ENCODE peak calls at places on chromosomes 16 and 17, in ten cellular contexts. M is Panc1; Z is effector memory CD4-positive, alpha-beta T cell; H is psoas muscle; J is Peyer's patch; P is SK-N-MC; A is thoracic aorta; C is IMR-90; R is adrenal gland; L is CD8-positive, alpha-beta memory T cell. K is an unnamed sample. For H3K9me3, the result is how much of the 10 kb centered on the place peaks cover.

GRCh38 chr16:24834459-24835335 is 11.1 kb upstream of the SLC5A11 start:
- DNase-seq in M (no peak), Z (no peak), H (no peak), J (peak), P (peak), A (no peak), C (peak), R (no peak), L (no peak), K (peak)

GRCh38 chr17:34242553-34242952 is 12.5 kb upstream of the CCL2 start:
- DNase-seq in M (no peak), Z (no peak), H (no peak), J (no peak), P (no peak), A (no peak), C (no peak), R (no peak), L (no peak), K (no peak)

GRCh38 chr17:76189741-76190140 is 48.7 kb upstream of the FOXJ1 start:
- DNase-seq in M (no peak), Z (no peak), H (no peak), J (no peak), P (no peak), A (no peak), C (no peak), R (no peak), L (no peak), K (no peak)

GRCh38 chr17:39239640-39240314 is 14.0 kb upstream of the STAC2 start:
- DNase-seq in M (no peak), Z (peak), H (no peak), J (peak), P (no peak), A (no peak), C (no peak), R (peak), L (peak), K (peak)

GRCh38 chr17:5516060-5516792 is 29.9 kb downstream of the MIS12 start:
- DNase-seq in M (peak), Z (no peak), H (no peak), J (no peak), P (no peak), A (no peak), C (peak), R (no peak), L (no peak), K (no peak)

GRCh38 chr17:3740611-3741073 is 16.9 kb downstream of the HASPIN start:
- DNase-seq in M (no peak), Z (peak), H (no peak), J (peak), P (no peak), A (no peak), C (no peak), R (no peak), L (peak), K (no peak)

GRCh38 chr16:88552166-88552565 is 18.0 kb upstream of the ZC3H18 start:
- DNase-seq in M (no peak), Z (no peak), H (no peak), J (no peak), P (no peak), A (no peak), C (no peak), R (no peak), L (no peak), K (no peak)

GRCh38 chr17:61474934-61475333 is 22.7 kb downstream of the TBX4 start:
- DNase-seq in M (no peak), Z (no peak), H (no peak), J (no peak), P (no peak), A (no peak), C (no peak), R (no peak), L (no peak), K (no peak)

GRCh38 chr17:7439462-7440112 is at the start of gene FGF11:
- DNase-seq in M (no peak), Z (no peak), H (no peak), J (no peak), P (no peak), A (no peak), C (no peak), R (no peak), L (no peak), K (no peak)

GRCh38 chr16:4882261-4882632 is 35.0 kb downstream of the UBN1 start:
- DNase-seq in M (no peak), Z (no peak), H (no peak), J (no peak), P (peak), A (no peak), C (peak), R (no peak), L (no peak), K (no peak)

GRCh38 chr16:65660390-65660789 is 538.5 kb upstream of the CDH11 start:
- DNase-seq in M (no peak), Z (no peak), H (no peak), J (no peak), P (no peak), A (no peak), C (peak), R (no peak), L (no peak), K (no peak)

GRCh38 chr16:48287239-48287638 is 39.9 kb upstream of the ABCC11 start:
- DNase-seq in M (no peak), Z (no peak), H (no peak), J (no peak), P (no peak), A (no peak), C (no peak), R (no peak), L (no peak), K (no peak)

GRCh38 chr16:10552998-10553491 is 27.4 kb downstream of the EMP2 start:
- DNase-seq in M (no peak), Z (peak), H (peak), J (peak), P (no peak), A (no peak), C (no peak), R (peak), L (peak), K (peak)

GRCh38 chr16:47574091-47575054 is 113.2 kb downstream of the PHKB start:
- DNase-seq in M (no peak), Z (no peak), H (no peak), J (no peak), P (no peak), A (no peak), C (peak), R (no peak), L (no peak), K (no peak)

GRCh38 chr17:59783221-59784016 is 76.0 kb downstream of the VMP1 start:
- DNase-seq in M (no peak), Z (no peak), H (no peak), J (no peak), P (no peak), A (no peak), C (peak), R (no peak), L (no peak), K (peak)

GRCh38 chr17:72121164-72122001 is 563 bp downstream of the SOX9 start:
- DNase-seq in M (no peak), Z (no peak), H (peak), J (peak), P (no peak), A (no peak), C (peak), R (no peak), L (no peak), K (no peak)

GRCh38 chr16:88804173-88804551 is 573 bp downstream of the CDT1 start:
- DNase-seq in M (no peak), Z (no peak), H (peak), J (no peak), P (no peak), A (no peak), C (no peak), R (no peak), L (no peak), K (peak)

GRCh38 chr17:41618341-41619161 is 5.8 kb downstream of the KRT17 start:
- DNase-seq in M (no peak), Z (no peak), H (no peak), J (no peak), P (no peak), A (no peak), C (no peak), R (no peak), L (no peak), K (no peak)

GRCh38 chr16:2741168-2741567 is 11.3 kb upstream of the SRRM2 start:
- DNase-seq in M (no peak), Z (no peak), H (no peak), J (no peak), P (no peak), A (no peak), C (no peak), R (no peak), L (no peak), K (no peak)

GRCh38 chr17:45316271-45317112 is at the start of gene MAP3K14:
- DNase-seq in M (no peak), Z (peak), H (peak), J (peak), P (no peak), A (no peak), C (peak), R (peak), L (peak), K (peak)

GRCh38 chr16:85037050-85037410 is 9.4 kb downstream of the KIAA0513 start:
- DNase-seq in M (peak), Z (no peak), H (peak), J (no peak), P (no peak), A (no peak), C (peak), R (peak), L (no peak), K (no peak)

GRCh38 chr17:49887086-49887743 is 39.3 kb upstream of the TAC4 start:
- DNase-seq in M (no peak), Z (no peak), H (no peak), J (no peak), P (no peak), A (no peak), C (no peak), R (no peak), L (no peak), K (no peak)

GRCh38 chr17:31061678-31062077 is 33.1 kb upstream of the NF1 start:
- DNase-seq in M (no peak), Z (no peak), H (no peak), J (no peak), P (no peak), A (no peak), C (no peak), R (no peak), L (no peak), K (no peak)

GRCh38 chr17:47844814-47845453 is 3.9 kb upstream of the SCRN2 start:
- DNase-seq in M (no peak), Z (no peak), H (no peak), J (no peak), P (no peak), A (no peak), C (peak), R (no peak), L (no peak), K (peak)

GRCh38 chr17:30224419-30224960 is 11.0 kb downstream of the SLC6A4 start:
- DNase-seq in M (no peak), Z (no peak), H (no peak), J (no peak), P (no peak), A (no peak), C (no peak), R (no peak), L (no peak), K (no peak)

GRCh38 chr16:19524866-19525723 is 1.4 kb downstream of the CCP110 start:
- DNase-seq in M (no peak), Z (no peak), H (no peak), J (no peak), P (no peak), A (no peak), C (peak), R (no peak), L (no peak), K (peak)

GRCh38 chr16:62913333-62913732 is 877.1 kb upstream of the CDH8 start:
- DNase-seq in M (no peak), Z (no peak), H (no peak), J (no peak), P (no peak), A (no peak), C (no peak), R (no peak), L (no peak), K (no peak)

GRCh38 chr17:78378225-78379133 is at the start of gene PGS1:
- DNase-seq in M (no peak), Z (peak), H (peak), J (peak), P (no peak), A (no peak), C (peak), R (peak), L (peak), K (peak)

GRCh38 chr16:11744075-11744470 is 1.4 kb upstream of the TXNDC11 start:
- DNase-seq in M (no peak), Z (no peak), H (no peak), J (no peak), P (no peak), A (no peak), C (no peak), R (no peak), L (no peak), K (no peak)

GRCh38 chr17:63546308-63547082 is 3.8 kb upstream of the DCAF7 start:
- DNase-seq in M (no peak), Z (no peak), H (no peak), J (no peak), P (no peak), A (no peak), C (no peak), R (no peak), L (no peak), K (no peak)

GRCh38 chr17:62562656-62563055 is 64.8 kb upstream of the MRC2 start:
- DNase-seq in M (no peak), Z (no peak), H (no peak), J (no peak), P (no peak), A (no peak), C (peak), R (peak), L (no peak), K (no peak)

GRCh38 chr16:67165121-67166034 is 833 bp downstream of the HSF4 start:
- DNase-seq in M (no peak), Z (no peak), H (no peak), J (peak), P (no peak), A (no peak), C (no peak), R (no peak), L (no peak), K (no peak)
- H3K4me3 ChIP-seq in M (no peak), Z (no peak), H (peak), J (peak), P (no peak), A (peak), C (no peak), R (peak), L (no peak), K (no peak)

DNA sequence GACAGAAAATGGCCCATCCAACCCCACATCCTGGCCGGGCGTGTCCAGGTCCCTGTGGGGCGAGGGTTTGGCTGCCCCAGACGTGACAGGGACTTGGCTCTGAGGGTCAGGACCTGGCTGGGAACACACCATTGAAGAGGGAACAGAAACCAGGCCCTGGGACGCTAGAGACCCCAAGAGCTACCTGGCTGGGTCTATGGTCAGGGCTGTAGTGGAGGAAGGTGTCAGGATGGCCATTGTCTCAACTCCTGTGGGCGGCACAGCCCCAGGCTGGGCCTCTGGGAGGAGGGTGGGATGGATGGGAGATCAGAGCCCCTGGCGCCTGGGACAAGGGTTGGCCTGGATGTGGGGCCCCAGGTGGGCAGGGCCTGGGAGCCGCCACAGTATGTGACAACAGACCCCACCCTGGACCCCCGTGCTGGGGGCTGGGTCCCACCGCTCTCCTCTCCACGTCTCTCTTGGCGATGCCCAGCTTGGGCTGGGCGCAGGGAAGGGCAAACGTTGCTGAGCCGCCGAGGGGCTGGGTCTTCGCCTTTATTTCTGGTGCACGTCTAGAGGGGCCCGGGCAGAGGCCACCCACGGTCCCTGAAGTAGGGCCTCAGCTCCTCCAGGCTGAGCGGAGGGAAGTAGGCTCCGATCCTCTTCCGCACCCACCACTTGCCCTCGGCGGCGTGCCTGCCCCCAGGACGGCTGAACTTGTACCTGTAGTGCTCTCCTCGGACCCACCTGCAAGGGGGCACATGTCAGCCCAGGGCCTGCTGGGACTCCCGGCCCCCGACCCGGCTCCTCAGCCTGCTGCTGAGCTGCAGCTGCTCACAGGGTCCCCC is 53.7 kb upstream of the GNG13 start:
- DNase-seq in M (no peak), Z (no peak), H (peak), J (no peak), P (no peak), A (no peak), C (no peak), R (no peak), L (no peak), K (no peak)
- H3K9me3 ChIP-seq in M (under half), Z (under half), H (under half), J (under half), P (under half), A (under half), C (under half), R (under half), L (under half), K (under half)

GRCh38 chr16:49488336-49488735 is 114.7 kb downstream of the C16orf78 start:
- DNase-seq in M (no peak), Z (no peak), H (peak), J (no peak), P (no peak), A (no peak), C (no peak), R (no peak), L (no peak), K (no peak)

GRCh38 chr16:49487746-49488145 is 114.1 kb downstream of the C16orf78 start:
- DNase-seq in M (no peak), Z (no peak), H (peak), J (no peak), P (no peak), A (no peak), C (no peak), R (no peak), L (no peak), K (no peak)

GRCh38 chr16:49490321-49490705 is 116.7 kb downstream of the C16orf78 start:
- DNase-seq in M (no peak), Z (no peak), H (peak), J (no peak), P (no peak), A (no peak), C (no peak), R (no peak), L (no peak), K (no peak)

GRCh38 chr16:49489686-49490320 is 116.2 kb downstream of the C16orf78 start:
- DNase-seq in M (no peak), Z (no peak), H (peak), J (no peak), P (no peak), A (no peak), C (no peak), R (no peak), L (no peak), K (no peak)

DNA sequence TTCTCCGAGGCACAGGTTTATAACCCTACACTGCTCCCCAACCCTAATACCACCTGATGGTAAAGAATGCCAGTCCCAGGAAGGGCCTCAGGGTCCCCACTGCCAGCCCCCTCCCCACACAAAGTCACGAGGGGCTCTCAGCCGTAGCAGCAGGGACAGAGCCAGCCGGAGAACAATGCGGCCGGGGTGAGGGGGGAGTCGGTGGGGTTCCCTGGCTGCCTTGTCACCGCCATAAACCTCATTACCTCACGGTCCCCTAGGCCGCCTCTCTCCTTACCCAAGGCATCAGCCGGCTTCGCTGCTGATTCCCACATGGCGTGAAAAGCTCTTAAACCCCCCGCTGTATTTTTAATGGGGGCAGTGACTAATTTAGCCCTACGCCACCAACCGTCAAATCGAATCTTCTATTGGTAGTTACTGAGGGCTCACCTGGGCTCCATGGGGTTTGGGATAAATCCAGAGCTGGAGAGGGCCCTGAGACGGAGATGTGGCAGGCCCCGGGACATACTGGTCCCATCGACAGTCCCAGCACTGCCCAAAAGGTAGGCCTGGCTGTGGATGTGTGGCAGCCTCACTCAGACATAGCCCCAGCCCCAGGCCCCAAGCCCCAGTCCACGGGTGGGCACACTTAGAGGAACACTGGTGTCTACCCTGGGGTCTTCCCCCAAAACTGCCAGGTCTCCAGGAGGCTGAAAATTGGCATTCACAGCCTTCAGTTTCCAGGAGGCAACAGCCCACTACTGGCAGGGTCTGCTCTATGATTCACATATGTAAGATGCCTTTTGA is 115.3 kb downstream of the C16orf78 start:
- DNase-seq in M (no peak), Z (no peak), H (peak), J (no peak), P (no peak), A (no peak), C (no peak), R (no peak), L (no peak), K (no peak)
- H3K4me3 ChIP-seq in M (no peak), Z (no peak), H (no peak), J (no peak), P (no peak), A (no peak), C (no peak), R (no peak), L (no peak), K (no peak)

GRCh38 chr16:35687781-35688180 is 2228.4 kb downstream of the TP53TG3F start:
- DNase-seq in M (no peak), Z (no peak), H (no peak), J (no peak), P (no peak), A (no peak), C (no peak), R (no peak), L (no peak), K (no peak)

GRCh38 chr16:35691057-35691456 is 2231.6 kb downstream of the TP53TG3F start:
- DNase-seq in M (no peak), Z (no peak), H (no peak), J (no peak), P (no peak), A (no peak), C (no peak), R (no peak), L (no peak), K (no peak)

GRCh38 chr16:35690413-35690812 is 2231.0 kb downstream of the TP53TG3F start:
- DNase-seq in M (no peak), Z (no peak), H (no peak), J (no peak), P (no peak), A (no peak), C (no peak), R (no peak), L (no peak), K (no peak)

GRCh38 chr16:35687071-35687470 is 2227.7 kb downstream of the TP53TG3F start:
- DNase-seq in M (no peak), Z (no peak), H (no peak), J (no peak), P (no peak), A (no peak), C (no peak), R (no peak), L (no peak), K (no peak)

GRCh38 chr16:35689764-35690163 is 2230.4 kb downstream of the TP53TG3F start:
- DNase-seq in M (no peak), Z (no peak), H (no peak), J (no peak), P (no peak), A (no peak), C (no peak), R (no peak), L (no peak), K (no peak)
- H3K9me3 ChIP-seq in M (under half), Z (under half), H (under half), J (under half), P (under half), A (under half), C (under half), R (under half), L (under half), K (under half)

DNA sequence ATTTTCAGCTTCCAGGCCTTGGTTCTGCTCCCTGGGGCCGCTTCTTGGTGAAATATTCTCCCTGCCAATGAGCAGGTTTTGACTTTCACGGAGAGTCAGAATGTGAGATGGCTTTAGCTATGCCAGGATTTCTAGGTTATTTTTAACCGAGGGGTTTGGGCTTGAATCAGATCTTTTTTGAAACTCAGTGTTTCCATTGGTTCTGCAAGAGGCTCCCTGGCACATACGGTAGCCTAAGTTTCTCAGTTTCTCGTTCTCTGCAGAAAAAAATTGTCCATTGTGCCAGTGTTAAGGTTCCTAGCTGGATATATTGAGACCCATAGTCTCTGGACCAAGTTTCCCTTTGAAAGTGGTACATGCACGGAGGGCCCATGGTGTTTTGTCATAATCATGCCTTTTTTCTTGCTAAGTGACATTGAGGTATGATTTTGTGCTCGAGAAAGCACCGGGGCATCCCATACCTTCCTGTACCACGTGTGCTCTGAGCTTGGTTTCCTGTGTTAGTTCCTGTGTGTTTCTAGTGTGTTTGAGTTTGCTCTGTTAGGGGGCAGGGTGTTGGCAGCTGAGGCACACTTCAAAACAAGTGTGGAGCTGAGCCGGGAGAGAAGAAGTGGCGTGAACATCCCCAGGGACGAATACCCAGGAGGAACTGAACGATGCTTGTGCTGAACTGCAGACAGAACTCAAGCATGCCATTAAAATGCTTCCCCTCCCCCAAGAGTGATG is 127.2 kb downstream of the HS3ST3B1 start:
- DNase-seq in M (no peak), Z (peak), H (no peak), J (peak), P (no peak), A (no peak), C (no peak), R (no peak), L (peak), K (no peak)
- H3K4me3 ChIP-seq in M (no peak), Z (peak), H (no peak), J (no peak), P (no peak), A (no peak), C (no peak), R (no peak), L (peak), K (no peak)